ENCODE peak calls at places on chromosomes 1 and 21, in four cellular contexts. L, E, S and T are unnamed samples.

GRCh38 chr1:223487514-223488259 is 94.5 kb downstream of the CCDC185 start:
- DNase-seq in L (no peak), E (no peak), S (no peak), T (no peak)

GRCh38 chr1:227540170-227541098 is 22.9 kb upstream of the ZNF678 start:
- DNase-seq in L (no peak), E (no peak), S (no peak), T (no peak)

GRCh38 chr1:201538618-201539551 is at the start of gene NAV1:
- DNase-seq in L (no peak), E (peak), S (peak), T (peak)

GRCh38 chr1:202289009-202289408 is 52.7 kb downstream of the UBE2T start:
- DNase-seq in L (no peak), E (no peak), S (no peak), T (no peak)

GRCh38 chr1:51322417-51323101 is 7.8 kb downstream of the TTC39A start:
- DNase-seq in L (no peak), E (no peak), S (no peak), T (no peak)

GRCh38 chr1:109181085-109181806 is 32.5 kb upstream of the SARS1 start:
- DNase-seq in L (no peak), E (no peak), S (no peak), T (no peak)

GRCh38 chr1:208047476-208047934 is 136.6 kb upstream of the CD34 start:
- DNase-seq in L (no peak), E (peak), S (no peak), T (no peak)

GRCh38 chr1:109392788-109393580 is 4.7 kb downstream of the SORT1 start:
- DNase-seq in L (no peak), E (peak), S (no peak), T (no peak)

GRCh38 chr1:156816561-156817328 is at the start of gene SH2D2A:
- DNase-seq in L (no peak), E (no peak), S (peak), T (no peak)

GRCh38 chr1:56437959-56438358 is 141.4 kb downstream of the PLPP3 start:
- DNase-seq in L (peak), E (no peak), S (no peak), T (no peak)

GRCh38 chr1:20234761-20235540 is 48.6 kb upstream of the PLA2G2C start:
- DNase-seq in L (no peak), E (no peak), S (no peak), T (no peak)

GRCh38 chr1:178664278-178664677 is 60.8 kb upstream of the RALGPS2 start:
- DNase-seq in L (no peak), E (no peak), S (peak), T (no peak)

GRCh38 chr1:235843458-235843857 is 23.2 kb downstream of the LYST start:
- DNase-seq in L (peak), E (no peak), S (peak), T (no peak)

GRCh38 chr1:241648159-241648558 is 3.9 kb upstream of the WDR64 start:
- DNase-seq in L (no peak), E (no peak), S (no peak), T (no peak)

GRCh38 chr1:83857108-83857507 is 141.8 kb downstream of the TTLL7 start:
- DNase-seq in L (peak), E (no peak), S (no peak), T (no peak)

GRCh38 chr1:145859491-145860159 is 744 bp upstream of the PIAS3 start:
- DNase-seq in L (peak), E (peak), S (peak), T (peak)

GRCh38 chr1:14742181-14742980 is 143.9 kb downstream of the KAZN start:
- DNase-seq in L (peak), E (no peak), S (no peak), T (no peak)

GRCh38 chr1:228101994-228102790 is 933 bp downstream of the C1orf35 start:
- DNase-seq in L (no peak), E (no peak), S (peak), T (no peak)

GRCh38 chr21:38533887-38534286 is 35.6 kb upstream of the ERG start:
- DNase-seq in L (no peak), E (no peak), S (no peak), T (no peak)

GRCh38 chr1:21652101-21652936 is 16.8 kb downstream of the RAP1GAP start:
- DNase-seq in L (no peak), E (no peak), S (no peak), T (no peak)

GRCh38 chr1:119653839-119654170 is 5.7 kb upstream of the ZNF697 start:
- DNase-seq in L (no peak), E (no peak), S (no peak), T (no peak)

GRCh38 chr1:115595279-115596079 is 46.3 kb upstream of the VANGL1 start:
- DNase-seq in L (peak), E (peak), S (peak), T (peak)

GRCh38 chr21:38434913-38435533 is 63.3 kb downstream of the ERG start:
- DNase-seq in L (no peak), E (no peak), S (no peak), T (no peak)

GRCh38 chr1:7656821-7657220 is 114.3 kb upstream of the VAMP3 start:
- DNase-seq in L (no peak), E (no peak), S (no peak), T (no peak)

GRCh38 chr1:246142320-246142893 is 364.7 kb downstream of the SMYD3 start:
- DNase-seq in L (peak), E (no peak), S (no peak), T (no peak)

GRCh38 chr1:197448390-197448789 is 180.3 kb downstream of the CRB1 start:
- DNase-seq in L (no peak), E (no peak), S (no peak), T (no peak)

GRCh38 chr1:44941424-44942324 is 44.7 kb downstream of the EIF2B3 start:
- DNase-seq in L (no peak), E (no peak), S (no peak), T (no peak)

GRCh38 chr1:206809504-206810084 is 37.3 kb upstream of the IL10 start:
- DNase-seq in L (no peak), E (no peak), S (no peak), T (no peak)

GRCh38 chr1:206812456-206812855 is 40.2 kb upstream of the IL10 start:
- DNase-seq in L (no peak), E (no peak), S (no peak), T (no peak)

GRCh38 chr1:206805357-206805756 is 33.1 kb upstream of the IL10 start:
- DNase-seq in L (no peak), E (no peak), S (no peak), T (no peak)

GRCh38 chr1:206804156-206804737 is 32.0 kb upstream of the IL10 start:
- DNase-seq in L (no peak), E (no peak), S (no peak), T (no peak)

GRCh38 chr1:206808615-206809014 is 36.3 kb upstream of the IL10 start:
- DNase-seq in L (no peak), E (no peak), S (no peak), T (no peak)
- TF ChIP-seq CTCF in L (peak), E (peak), S (peak), T (peak)

DNA sequence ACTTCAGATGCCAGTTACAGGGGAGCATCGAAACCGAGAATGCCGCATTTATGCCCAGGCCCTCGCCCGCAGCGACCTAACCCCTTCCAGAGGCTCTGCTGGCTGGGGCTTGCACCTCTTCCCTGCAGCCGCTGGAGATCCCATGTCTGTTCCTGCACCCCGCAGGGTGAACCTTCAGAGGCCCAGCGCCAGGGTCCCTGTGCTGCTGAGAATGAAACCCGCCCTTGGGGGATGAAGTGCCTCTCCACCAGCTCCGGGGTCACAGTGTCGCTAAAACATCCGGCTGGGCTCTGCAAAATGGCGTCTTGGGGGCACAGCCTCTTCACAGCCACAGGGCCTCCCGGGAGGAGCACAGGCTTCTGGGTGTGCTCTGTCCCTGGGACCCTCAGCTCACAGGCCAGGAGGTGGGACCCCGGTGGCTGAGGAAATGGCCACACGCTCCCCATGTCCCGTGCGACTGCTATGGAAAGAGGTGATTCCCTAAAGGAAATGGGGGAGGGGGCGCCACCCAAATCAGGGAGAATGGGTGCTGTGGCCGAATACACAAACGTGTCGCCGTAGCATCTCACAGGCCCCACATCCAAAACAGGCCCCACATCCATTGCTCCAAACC is 39.9 kb upstream of the TSPEAR start:
- DNase-seq in L (no peak), E (no peak), S (no peak), T (no peak)
- TF ChIP-seq CTCF in L (no peak), E (no peak), S (no peak), T (no peak)

DNA sequence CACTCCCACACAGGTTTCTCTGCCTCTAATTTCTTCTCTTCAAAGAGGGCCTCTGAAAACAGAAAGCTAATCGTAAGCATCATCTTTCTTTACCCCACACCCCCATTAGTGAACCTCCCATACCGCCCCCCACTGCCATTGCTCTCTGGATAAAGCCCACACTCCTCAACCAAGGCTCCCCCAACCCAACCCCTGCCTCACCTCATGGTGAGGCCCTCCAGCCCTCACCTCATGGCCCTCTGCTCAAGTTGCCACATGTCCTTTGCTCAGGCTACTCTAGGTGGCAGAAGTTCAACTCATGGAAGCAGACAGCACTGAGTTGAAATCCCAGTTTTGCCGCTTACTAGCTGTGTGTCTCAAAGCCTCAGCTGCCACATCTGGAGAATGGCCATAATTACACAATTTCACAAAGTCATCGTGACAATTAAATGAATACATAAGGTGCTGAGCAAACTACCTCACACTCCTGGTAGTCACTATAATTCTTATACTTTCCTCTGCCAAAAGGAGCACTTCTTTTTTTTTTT is 18.2 kb upstream of the WASF2 start:
- DNase-seq in L (no peak), E (no peak), S (no peak), T (no peak)
- TF ChIP-seq CTCF in L (peak), E (no peak), S (no peak), T (peak)

GRCh38 chr1:64502924-64503323 is 33.0 kb downstream of the CACHD1 start:
- DNase-seq in L (no peak), E (no peak), S (no peak), T (no peak)

GRCh38 chr1:64499011-64499410 is 29.1 kb downstream of the CACHD1 start:
- DNase-seq in L (no peak), E (no peak), S (no peak), T (no peak)

GRCh38 chr1:64495878-64496277 is 25.9 kb downstream of the CACHD1 start:
- DNase-seq in L (no peak), E (no peak), S (no peak), T (no peak)

GRCh38 chr1:64497484-64497883 is 27.6 kb downstream of the CACHD1 start:
- DNase-seq in L (no peak), E (no peak), S (no peak), T (no peak)

DNA sequence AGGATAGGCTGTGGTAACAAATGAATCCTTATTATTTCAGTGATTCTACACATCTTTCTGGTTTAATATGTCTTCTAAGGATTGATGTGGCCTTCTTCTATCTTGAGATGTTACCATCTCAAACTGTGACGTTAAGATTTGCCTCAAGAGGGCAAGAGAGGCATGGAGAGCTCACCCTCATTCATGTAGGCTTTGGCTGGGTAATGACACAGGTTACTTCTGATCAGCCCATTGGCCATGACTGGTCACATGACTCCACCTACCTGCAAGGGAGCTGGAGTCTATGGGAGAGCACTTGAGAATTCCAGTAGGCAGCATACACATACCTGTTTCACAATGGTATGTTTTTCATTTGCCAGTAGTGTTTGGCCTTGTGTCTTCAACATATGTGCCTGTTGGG is 30.0 kb downstream of the CACHD1 start:
- DNase-seq in L (no peak), E (no peak), S (no peak), T (no peak)
- TF ChIP-seq CTCF in L (no peak), E (no peak), S (no peak), T (no peak)